ENCODE peak calls at places on chromosomes 12 and 14, in ten cellular contexts. One of them, this sample, is unnamed.

GRCh38 chr14:54291491-54292191 is 105.2 kb upstream of the CDKN3 start:
- DNase-seq in C1 segment of cervical spinal cord: no peak
- DNase-seq in central memory CD4-positive, alpha-beta T cell: no peak
- DNase-seq in NCI-H1417: no peak
- DNase-seq in transverse colon: no peak
- DNase-seq in AG04450: no peak
- DNase-seq in tibial nerve: no peak
- DNase-seq in HuH-7: peak
- DNase-seq in stimulated activated CD8-positive, alpha-beta memory T cell treated with anti-CD3 and anti-CD28 coated beads, Interleukin-7, amount 100 ng/mL, for 1 hour: no peak
- DNase-seq in foreskin fibroblast: no peak
- DNase-seq in this sample: peak

GRCh38 chr12:131736807-131737484 is 26.1 kb downstream of the SFSWAP start:
- DNase-seq in C1 segment of cervical spinal cord: no peak
- DNase-seq in central memory CD4-positive, alpha-beta T cell: no peak
- DNase-seq in NCI-H1417: no peak
- DNase-seq in transverse colon: no peak
- DNase-seq in AG04450: peak
- DNase-seq in tibial nerve: no peak
- DNase-seq in HuH-7: no peak
- DNase-seq in stimulated activated CD8-positive, alpha-beta memory T cell treated with anti-CD3 and anti-CD28 coated beads, Interleukin-7, amount 100 ng/mL, for 1 hour: no peak
- DNase-seq in foreskin fibroblast: peak
- DNase-seq in this sample: no peak

GRCh38 chr12:5273709-5274108 is 158.2 kb upstream of the NTF3 start:
- DNase-seq in C1 segment of cervical spinal cord: no peak
- DNase-seq in central memory CD4-positive, alpha-beta T cell: no peak
- DNase-seq in NCI-H1417: no peak
- DNase-seq in transverse colon: no peak
- DNase-seq in AG04450: no peak
- DNase-seq in tibial nerve: no peak
- DNase-seq in HuH-7: no peak
- DNase-seq in stimulated activated CD8-positive, alpha-beta memory T cell treated with anti-CD3 and anti-CD28 coated beads, Interleukin-7, amount 100 ng/mL, for 1 hour: no peak
- DNase-seq in foreskin fibroblast: no peak
- DNase-seq in this sample: no peak

GRCh38 chr12:62750941-62751843 is 183.8 kb downstream of the PPM1H start:
- DNase-seq in C1 segment of cervical spinal cord: no peak
- DNase-seq in central memory CD4-positive, alpha-beta T cell: no peak
- DNase-seq in NCI-H1417: no peak
- DNase-seq in transverse colon: no peak
- DNase-seq in AG04450: no peak
- DNase-seq in tibial nerve: no peak
- DNase-seq in HuH-7: no peak
- DNase-seq in stimulated activated CD8-positive, alpha-beta memory T cell treated with anti-CD3 and anti-CD28 coated beads, Interleukin-7, amount 100 ng/mL, for 1 hour: no peak
- DNase-seq in foreskin fibroblast: no peak
- DNase-seq in this sample: no peak

GRCh38 chr12:13177373-13177772 is 19.2 kb upstream of the EMP1 start:
- DNase-seq in C1 segment of cervical spinal cord: no peak
- DNase-seq in central memory CD4-positive, alpha-beta T cell: no peak
- DNase-seq in NCI-H1417: no peak
- DNase-seq in transverse colon: no peak
- DNase-seq in AG04450: no peak
- DNase-seq in tibial nerve: no peak
- DNase-seq in HuH-7: no peak
- DNase-seq in stimulated activated CD8-positive, alpha-beta memory T cell treated with anti-CD3 and anti-CD28 coated beads, Interleukin-7, amount 100 ng/mL, for 1 hour: no peak
- DNase-seq in foreskin fibroblast: no peak
- DNase-seq in this sample: no peak

GRCh38 chr12:67263416-67263960 is 5.7 kb upstream of the CAND1 start:
- DNase-seq in C1 segment of cervical spinal cord: no peak
- DNase-seq in central memory CD4-positive, alpha-beta T cell: no peak
- DNase-seq in NCI-H1417: no peak
- DNase-seq in transverse colon: no peak
- DNase-seq in AG04450: no peak
- DNase-seq in tibial nerve: no peak
- DNase-seq in HuH-7: no peak
- DNase-seq in stimulated activated CD8-positive, alpha-beta memory T cell treated with anti-CD3 and anti-CD28 coated beads, Interleukin-7, amount 100 ng/mL, for 1 hour: no peak
- DNase-seq in foreskin fibroblast: no peak
- DNase-seq in this sample: no peak

GRCh38 chr12:71551529-71551928 is 111.9 kb downstream of the LGR5 start:
- DNase-seq in C1 segment of cervical spinal cord: no peak
- DNase-seq in central memory CD4-positive, alpha-beta T cell: no peak
- DNase-seq in NCI-H1417: no peak
- DNase-seq in transverse colon: no peak
- DNase-seq in AG04450: no peak
- DNase-seq in tibial nerve: no peak
- DNase-seq in HuH-7: no peak
- DNase-seq in stimulated activated CD8-positive, alpha-beta memory T cell treated with anti-CD3 and anti-CD28 coated beads, Interleukin-7, amount 100 ng/mL, for 1 hour: no peak
- DNase-seq in foreskin fibroblast: peak
- DNase-seq in this sample: peak

GRCh38 chr12:19970826-19971225 is 397.5 kb upstream of the PDE3A start:
- DNase-seq in C1 segment of cervical spinal cord: no peak
- DNase-seq in central memory CD4-positive, alpha-beta T cell: no peak
- DNase-seq in NCI-H1417: no peak
- DNase-seq in transverse colon: no peak
- DNase-seq in AG04450: no peak
- DNase-seq in tibial nerve: no peak
- DNase-seq in HuH-7: no peak
- DNase-seq in stimulated activated CD8-positive, alpha-beta memory T cell treated with anti-CD3 and anti-CD28 coated beads, Interleukin-7, amount 100 ng/mL, for 1 hour: no peak
- DNase-seq in foreskin fibroblast: no peak
- DNase-seq in this sample: no peak

GRCh38 chr12:49296034-49296835 is 1.3 kb downstream of the PRPH start:
- DNase-seq in C1 segment of cervical spinal cord: no peak
- DNase-seq in central memory CD4-positive, alpha-beta T cell: peak
- DNase-seq in NCI-H1417: peak
- DNase-seq in transverse colon: peak
- DNase-seq in AG04450: no peak
- DNase-seq in tibial nerve: no peak
- DNase-seq in HuH-7: peak
- DNase-seq in stimulated activated CD8-positive, alpha-beta memory T cell treated with anti-CD3 and anti-CD28 coated beads, Interleukin-7, amount 100 ng/mL, for 1 hour: peak
- DNase-seq in foreskin fibroblast: no peak
- DNase-seq in this sample: peak

GRCh38 chr12:46609281-46609623 is 216.5 kb downstream of the SLC38A4 start:
- DNase-seq in C1 segment of cervical spinal cord: no peak
- DNase-seq in central memory CD4-positive, alpha-beta T cell: peak
- DNase-seq in NCI-H1417: no peak
- DNase-seq in transverse colon: no peak
- DNase-seq in AG04450: no peak
- DNase-seq in tibial nerve: no peak
- DNase-seq in HuH-7: no peak
- DNase-seq in stimulated activated CD8-positive, alpha-beta memory T cell treated with anti-CD3 and anti-CD28 coated beads, Interleukin-7, amount 100 ng/mL, for 1 hour: no peak
- DNase-seq in foreskin fibroblast: no peak
- DNase-seq in this sample: no peak

GRCh38 chr12:69844416-69844815 is 19.4 kb downstream of the MYRFL start:
- DNase-seq in C1 segment of cervical spinal cord: peak
- DNase-seq in central memory CD4-positive, alpha-beta T cell: no peak
- DNase-seq in NCI-H1417: no peak
- DNase-seq in transverse colon: no peak
- DNase-seq in AG04450: no peak
- DNase-seq in tibial nerve: no peak
- DNase-seq in HuH-7: no peak
- DNase-seq in stimulated activated CD8-positive, alpha-beta memory T cell treated with anti-CD3 and anti-CD28 coated beads, Interleukin-7, amount 100 ng/mL, for 1 hour: no peak
- DNase-seq in foreskin fibroblast: no peak
- DNase-seq in this sample: no peak

GRCh38 chr14:61343991-61344405 is 22.6 kb downstream of the PRKCH start:
- DNase-seq in C1 segment of cervical spinal cord: no peak
- DNase-seq in central memory CD4-positive, alpha-beta T cell: peak
- DNase-seq in NCI-H1417: no peak
- DNase-seq in transverse colon: no peak
- DNase-seq in AG04450: no peak
- DNase-seq in tibial nerve: no peak
- DNase-seq in HuH-7: no peak
- DNase-seq in stimulated activated CD8-positive, alpha-beta memory T cell treated with anti-CD3 and anti-CD28 coated beads, Interleukin-7, amount 100 ng/mL, for 1 hour: no peak
- DNase-seq in foreskin fibroblast: no peak
- DNase-seq in this sample: no peak

GRCh38 chr12:115709410-115710065 is 568.0 kb downstream of the MED13L start:
- DNase-seq in C1 segment of cervical spinal cord: no peak
- DNase-seq in central memory CD4-positive, alpha-beta T cell: no peak
- DNase-seq in NCI-H1417: peak
- DNase-seq in transverse colon: peak
- DNase-seq in AG04450: no peak
- DNase-seq in tibial nerve: peak
- DNase-seq in HuH-7: no peak
- DNase-seq in stimulated activated CD8-positive, alpha-beta memory T cell treated with anti-CD3 and anti-CD28 coated beads, Interleukin-7, amount 100 ng/mL, for 1 hour: no peak
- DNase-seq in foreskin fibroblast: no peak
- DNase-seq in this sample: no peak

GRCh38 chr12:65496617-65497016 is 218.1 kb downstream of the MSRB3 start:
- DNase-seq in C1 segment of cervical spinal cord: no peak
- DNase-seq in central memory CD4-positive, alpha-beta T cell: no peak
- DNase-seq in NCI-H1417: no peak
- DNase-seq in transverse colon: no peak
- DNase-seq in AG04450: no peak
- DNase-seq in tibial nerve: no peak
- DNase-seq in HuH-7: no peak
- DNase-seq in stimulated activated CD8-positive, alpha-beta memory T cell treated with anti-CD3 and anti-CD28 coated beads, Interleukin-7, amount 100 ng/mL, for 1 hour: no peak
- DNase-seq in foreskin fibroblast: no peak
- DNase-seq in this sample: no peak

GRCh38 chr12:13701502-13701901 is 279.9 kb downstream of the GRIN2B start:
- DNase-seq in C1 segment of cervical spinal cord: no peak
- DNase-seq in central memory CD4-positive, alpha-beta T cell: no peak
- DNase-seq in NCI-H1417: no peak
- DNase-seq in transverse colon: no peak
- DNase-seq in AG04450: no peak
- DNase-seq in tibial nerve: no peak
- DNase-seq in HuH-7: no peak
- DNase-seq in stimulated activated CD8-positive, alpha-beta memory T cell treated with anti-CD3 and anti-CD28 coated beads, Interleukin-7, amount 100 ng/mL, for 1 hour: no peak
- DNase-seq in foreskin fibroblast: no peak
- DNase-seq in this sample: no peak

GRCh38 chr14:39015360-39015961 is 87.6 kb downstream of the SEC23A start:
- DNase-seq in C1 segment of cervical spinal cord: no peak
- DNase-seq in central memory CD4-positive, alpha-beta T cell: no peak
- DNase-seq in NCI-H1417: peak
- DNase-seq in transverse colon: peak
- DNase-seq in AG04450: no peak
- DNase-seq in tibial nerve: no peak
- DNase-seq in HuH-7: peak
- DNase-seq in stimulated activated CD8-positive, alpha-beta memory T cell treated with anti-CD3 and anti-CD28 coated beads, Interleukin-7, amount 100 ng/mL, for 1 hour: no peak
- DNase-seq in foreskin fibroblast: peak
- DNase-seq in this sample: peak

This sample was measured in COR-L47.